ENCODE peak calls at places on chromosome 20, in six cellular contexts. Z is activated T-cell treated with anti-CD3 and anti-CD28 coated beads, Interleukin-2, amount 50 U/mL, for 4 hours; R is cardiac muscle cell; X is kidney glomerular epithelial cell; N is MV-4-11; O is NCI-H2081. U is an unnamed sample.

GRCh38 chr20:21781446-21782075 is 76.1 kb downstream of the PAX1 start:
- DNase-seq in Z (no peak), R (no peak), X (no peak), N (no peak), O (no peak), U (no peak)

GRCh38 chr20:50118203-50118602 is 5.3 kb upstream of the UBE2V1 start:
- DNase-seq in Z (no peak), R (no peak), X (no peak), N (no peak), O (no peak), U (no peak)

GRCh38 chr20:35695245-35695749 is 3.9 kb downstream of the NFS1 start:
- DNase-seq in Z (no peak), R (no peak), X (no peak), N (no peak), O (no peak), U (no peak)

GRCh38 chr20:8153281-8153908 is 21.3 kb downstream of the PLCB1 start:
- DNase-seq in Z (no peak), R (peak), X (peak), N (peak), O (no peak), U (no peak)

GRCh38 chr20:61048292-61048691 is 203.8 kb upstream of the CDH4 start:
- DNase-seq in Z (no peak), R (no peak), X (no peak), N (no peak), O (no peak), U (no peak)

GRCh38 chr20:23152902-23153301 is 66.8 kb upstream of the CD93 start:
- DNase-seq in Z (no peak), R (no peak), X (no peak), N (no peak), O (no peak), U (peak)

GRCh38 chr20:25470045-25470444 is 62.6 kb downstream of the GINS1 start:
- DNase-seq in Z (no peak), R (peak), X (no peak), N (peak), O (no peak), U (no peak)

GRCh38 chr20:61770203-61770602 is 295.5 kb downstream of the TAF4 start:
- DNase-seq in Z (no peak), R (no peak), X (no peak), N (no peak), O (no peak), U (no peak)

GRCh38 chr20:36467076-36467999 is 74.0 kb upstream of the MYL9 start:
- DNase-seq in Z (peak), R (no peak), X (no peak), N (no peak), O (peak), U (no peak)

GRCh38 chr20:52536040-52536439 is 344.5 kb upstream of the ZFP64 start:
- DNase-seq in Z (no peak), R (no peak), X (no peak), N (no peak), O (no peak), U (no peak)

GRCh38 chr20:54361485-54361884 is 113.9 kb upstream of the DOK5 start:
- DNase-seq in Z (no peak), R (no peak), X (no peak), N (no peak), O (no peak), U (no peak)

GRCh38 chr20:49976542-49976941 is 6.2 kb upstream of the SNAI1 start:
- DNase-seq in Z (no peak), R (no peak), X (no peak), N (peak), O (no peak), U (no peak)

GRCh38 chr20:6140947-6141346 is 18.1 kb upstream of the FERMT1 start:
- DNase-seq in Z (no peak), R (no peak), X (no peak), N (peak), O (no peak), U (no peak)

GRCh38 chr20:58014628-58015315 is 213.7 kb downstream of the ANKRD60 start:
- DNase-seq in Z (no peak), R (no peak), X (peak), N (peak), O (no peak), U (no peak)

GRCh38 chr20:62827323-62828050 is 10.6 kb downstream of the COL9A3 start:
- DNase-seq in Z (no peak), R (no peak), X (no peak), N (no peak), O (no peak), U (no peak)

GRCh38 chr20:43840382-43841070 is 74.1 kb upstream of the TOX2 start:
- DNase-seq in Z (peak), R (peak), X (no peak), N (peak), O (no peak), U (no peak)

GRCh38 chr20:43838703-43839060 is 76.0 kb upstream of the TOX2 start:
- DNase-seq in Z (no peak), R (no peak), X (no peak), N (no peak), O (no peak), U (no peak)

GRCh38 chr20:57629976-57630525 is 9.8 kb upstream of the ZBP1 start:
- DNase-seq in Z (peak), R (no peak), X (no peak), N (no peak), O (no peak), U (no peak)

GRCh38 chr20:50004175-50004574 is 21.4 kb downstream of the SNAI1 start:
- DNase-seq in Z (no peak), R (peak), X (no peak), N (peak), O (no peak), U (no peak)

GRCh38 chr20:23582293-23582692 is 14.0 kb upstream of the CST9L start:
- DNase-seq in Z (no peak), R (no peak), X (no peak), N (no peak), O (no peak), U (no peak)

GRCh38 chr20:25321262-25321831 is 69.3 kb downstream of the ABHD12 start:
- DNase-seq in Z (no peak), R (no peak), X (no peak), N (no peak), O (no peak), U (no peak)

GRCh38 chr20:44653536-44653935 is 2.0 kb upstream of the ADA start:
- DNase-seq in Z (no peak), R (no peak), X (no peak), N (no peak), O (no peak), U (no peak)

GRCh38 chr20:52823303-52823702 is 148.9 kb upstream of the TSHZ2 start:
- DNase-seq in Z (no peak), R (no peak), X (no peak), N (no peak), O (no peak), U (no peak)

GRCh38 chr20:47885909-47886453 is 100.7 kb upstream of the SULF2 start:
- DNase-seq in Z (no peak), R (no peak), X (no peak), N (no peak), O (no peak), U (no peak)

GRCh38 chr20:39903806-39904205 is 785.2 kb downstream of the MAFB start:
- DNase-seq in Z (no peak), R (no peak), X (no peak), N (no peak), O (no peak), U (no peak)

GRCh38 chr20:20977786-20978185 is 128.4 kb downstream of the LINC00237 start:
- DNase-seq in Z (no peak), R (no peak), X (no peak), N (no peak), O (no peak), U (no peak)

GRCh38 chr20:53838311-53838873 is 232.0 kb downstream of the BCAS1 start:
- DNase-seq in Z (no peak), R (no peak), X (no peak), N (no peak), O (no peak), U (no peak)

U was measured in coronary artery.